ENCODE peak calls at places on chromosome 19, in seven cellular contexts. I, G, K, R, C, J and D are unnamed samples. For H3K4me1 and H3K36me3, the result is how much of the 10 kb centered on the place peaks cover.

GRCh38 chr19:8491574-8491973 is 10.9 kb downstream of the PRAM1 start:
- DNase-seq in J (no peak), I (no peak), G (no peak), K (no peak), R (no peak), C (no peak), D (no peak)

GRCh38 chr19:55519461-55520311 is 17.2 kb downstream of the SBK2 start:
- DNase-seq in G (no peak), K (peak), C (no peak), J (no peak), I (no peak), R (no peak), D (no peak)

GRCh38 chr19:9917322-9917721 is 19.0 kb downstream of the OLFM2 start:
- DNase-seq in C (no peak), I (peak), J (no peak), R (peak), K (peak), G (no peak), D (no peak)

GRCh38 chr19:12841094-12841493 is 2.8 kb downstream of the MAST1 start:
- DNase-seq in J (no peak), G (no peak), R (no peak), K (no peak), I (no peak), C (no peak), D (no peak)

GRCh38 chr19:30423481-30423880 is 51.3 kb downstream of the ZNF536 start:
- DNase-seq in C (no peak), J (no peak), R (no peak), I (no peak), G (no peak), K (no peak), D (no peak)

GRCh38 chr19:32830231-32831014 is 39.1 kb downstream of the SLC7A9 start:
- DNase-seq in R (no peak), C (no peak), J (no peak), G (no peak), I (no peak), K (no peak), D (no peak)

GRCh38 chr19:43563816-43564215 is 11.5 kb downstream of the XRCC1 start:
- DNase-seq in G (no peak), C (no peak), R (no peak), I (no peak), K (no peak), J (no peak), D (no peak)

GRCh38 chr19:44176590-44176989 is 11.7 kb downstream of the ZNF226 start:
- DNase-seq in K (no peak), G (no peak), C (no peak), J (no peak), I (no peak), R (no peak), D (no peak)

GRCh38 chr19:43624933-43625332 is 5.5 kb upstream of the ZNF428 start:
- DNase-seq in J (no peak), I (peak), K (peak), C (no peak), G (peak), R (peak), D (peak)

GRCh38 chr19:4583961-4584669 is 24.6 kb upstream of the SEMA6B start:
- DNase-seq in I (peak), R (peak), J (no peak), C (no peak), K (no peak), G (no peak), D (no peak)

GRCh38 chr19:9847087-9847671 is 12.1 kb downstream of the PIN1 start:
- DNase-seq in G (peak), R (peak), K (no peak), C (peak), I (peak), J (peak), D (no peak)

GRCh38 chr19:56969726-56970125 is 129.2 kb upstream of the PEG3 start:
- DNase-seq in G (no peak), R (no peak), K (no peak), J (no peak), I (no peak), C (peak), D (no peak)

GRCh38 chr19:40549007-40549708 is 27.5 kb upstream of the SHKBP1 start:
- DNase-seq in G (peak), C (peak), J (no peak), R (peak), I (peak), K (peak), D (peak)

GRCh38 chr19:32208060-32208459 is 137.3 kb upstream of the ZNF507 start:
- DNase-seq in I (no peak), G (no peak), C (no peak), K (no peak), R (no peak), J (no peak), D (no peak)

GRCh38 chr19:29662604-29663404 is 2.5 kb upstream of the PLEKHF1 start:
- DNase-seq in C (peak), R (peak), G (no peak), K (peak), J (peak), I (no peak), D (peak)

GRCh38 chr19:47494729-47495128 is 10.7 kb upstream of the KPTN start:
- DNase-seq in G (no peak), C (no peak), J (no peak), K (no peak), R (peak), I (no peak), D (peak)

GRCh38 chr19:46967578-46968018 is 52.0 kb upstream of the NPAS1 start:
- DNase-seq in I (peak), J (no peak), R (peak), C (peak), K (peak), G (peak), D (peak)

GRCh38 chr19:47049307-47049700 is 880 bp upstream of the TMEM160 start:
- DNase-seq in R (no peak), K (no peak), G (no peak), J (no peak), C (no peak), I (no peak), D (no peak)

GRCh38 chr19:29664753-29665214 is 477 bp upstream of the PLEKHF1 start:
- DNase-seq in K (no peak), J (no peak), I (no peak), C (no peak), R (no peak), G (no peak), D (no peak)

GRCh38 chr19:19385900-19386339 is 19.6 kb upstream of the GATAD2A start:
- DNase-seq in K (no peak), C (no peak), R (no peak), I (peak), G (peak), J (no peak), D (no peak)

GRCh38 chr19:42135836-42136235 is 3.6 kb upstream of the POU2F2 start:
- DNase-seq in J (no peak), I (no peak), R (no peak), C (no peak), G (no peak), K (no peak), D (no peak)

GRCh38 chr19:40224342-40225148 is 1.9 kb downstream of the CCNP start:
- DNase-seq in I (no peak), J (no peak), C (no peak), R (no peak), G (no peak), K (peak), D (peak)

DNA sequence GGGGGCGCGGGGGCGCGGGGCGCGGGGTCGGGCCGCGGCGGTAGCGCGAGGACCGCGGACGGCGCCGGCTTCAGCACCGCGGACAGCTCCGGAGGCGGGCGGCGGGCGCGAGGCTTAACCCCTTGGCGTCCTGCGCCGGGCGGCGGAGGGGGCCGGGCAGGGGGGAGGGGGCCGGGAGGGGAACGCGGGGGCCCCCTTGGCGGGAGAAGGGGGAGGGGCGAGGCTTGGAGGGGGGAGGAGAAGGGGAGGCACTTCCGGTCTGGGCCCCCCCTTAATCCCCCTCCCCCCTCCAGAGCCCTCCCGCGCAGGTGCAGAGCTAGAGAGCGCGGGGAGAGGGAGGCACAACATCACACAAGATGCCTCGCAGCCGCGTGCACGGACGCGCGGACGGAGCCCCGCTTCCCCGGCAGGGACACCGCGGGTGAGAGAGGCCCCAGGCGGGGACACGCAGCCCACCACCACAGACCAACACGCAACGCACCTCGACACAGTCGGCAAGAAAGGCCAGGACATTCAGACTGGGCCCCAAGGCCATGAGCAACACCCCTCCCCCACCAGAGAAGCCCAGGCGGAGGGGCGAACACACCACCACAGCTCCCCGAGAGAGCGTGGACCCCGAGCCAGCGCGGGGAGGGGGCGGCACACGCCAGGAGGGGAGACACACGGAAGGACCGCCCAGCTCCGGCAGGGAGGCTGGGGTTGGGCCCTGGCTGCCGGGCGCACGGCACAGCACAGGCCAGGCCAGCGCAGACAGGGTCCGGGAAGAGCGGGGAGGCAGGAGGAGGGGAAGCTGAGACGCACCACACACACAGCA is 24.1 kb downstream of the SHANK1 start:
- DNase-seq in R (no peak), G (peak), I (no peak), K (no peak), C (no peak), J (no peak), D (no peak)
- H3K4me3 ChIP-seq in R (no peak), G (no peak), I (no peak), K (no peak), C (no peak), J (no peak), D (no peak)

GRCh38 chr19:53082929-53083328 is 20.3 kb downstream of the ZNF160 start:
- DNase-seq in I (no peak), C (no peak), J (no peak), K (no peak), R (no peak), G (no peak), D (no peak)
- H3K4me1 ChIP-seq in I (under half), C (under half), J (under half), K (under half), R (under half), G (under half), D (under half)

DNA sequence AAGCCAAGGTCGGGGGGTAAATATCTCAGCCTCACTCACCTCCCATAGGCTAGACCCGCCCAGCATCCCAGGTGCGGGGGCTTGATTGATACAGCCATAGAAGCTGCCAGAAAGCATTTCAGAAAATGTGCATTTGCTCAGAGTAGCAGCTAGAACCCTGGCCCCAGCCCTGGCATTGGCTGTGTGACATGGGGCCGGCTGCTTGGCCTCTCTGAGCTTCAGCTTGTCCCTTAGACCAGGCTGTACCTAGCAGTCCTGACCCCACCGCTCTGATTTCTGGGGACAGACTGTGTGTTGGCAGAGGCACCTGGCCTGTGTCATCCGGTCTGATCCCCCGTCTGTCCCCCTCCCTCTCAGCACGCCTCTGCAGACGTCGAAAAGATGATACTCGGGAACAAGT is 15.4 kb downstream of the RAB8A start:
- DNase-seq in K (no peak), R (no peak), I (no peak), G (no peak), C (no peak), J (no peak), D (no peak)
- H3K36me3 ChIP-seq in K (under half), R (under half), I (half or more), G (half or more), C (under half), J (half or more), D (under half)

DNA sequence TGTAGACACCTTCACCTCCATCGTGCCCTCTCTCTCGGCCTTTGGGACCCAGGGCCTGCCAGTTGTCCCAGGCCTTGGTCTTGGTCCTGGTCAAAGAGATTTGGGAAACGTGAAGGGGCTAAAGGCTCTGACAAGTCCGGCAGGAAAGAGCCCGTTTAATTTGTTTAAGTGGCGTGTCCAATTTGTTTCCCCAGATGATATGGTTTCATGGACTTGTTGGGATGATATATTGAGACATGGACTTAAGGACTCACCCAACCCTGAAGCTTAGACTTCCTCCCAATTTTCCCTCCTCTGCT is 2.7 kb downstream of the CLEC11A start:
- DNase-seq in I (no peak), C (no peak), J (no peak), G (no peak), R (no peak), K (no peak), D (no peak)
- H3K4me3 ChIP-seq in I (no peak), C (peak), J (peak), G (peak), R (no peak), K (no peak), D (no peak)

GRCh38 chr19:38663957-38664502 is 16.6 kb downstream of the ACTN4 start:
- DNase-seq in I (no peak), K (no peak), J (no peak), C (peak), G (no peak), R (no peak), D (no peak)
- H3K4me1 ChIP-seq in I (half or more), K (half or more), J (half or more), C (under half), G (half or more), R (half or more), D (half or more)

GRCh38 chr19:15426485-15427349 is 7.9 kb upstream of the AKAP8L start:
- DNase-seq in C (no peak), I (no peak), R (no peak), J (no peak), G (no peak), K (no peak), D (no peak)
- H3K36me3 ChIP-seq in C (under half), I (under half), R (under half), J (half or more), G (under half), K (under half), D (under half)

GRCh38 chr19:34664870-34665269 is 12.1 kb downstream of the SCGB2B2 start:
- DNase-seq in G (no peak), C (no peak), I (no peak), R (no peak), K (no peak), J (no peak), D (no peak)

GRCh38 chr19:34666200-34666957 is 10.6 kb downstream of the SCGB2B2 start:
- DNase-seq in C (no peak), J (no peak), R (no peak), G (no peak), I (no peak), K (no peak), D (no peak)

GRCh38 chr19:34666958-34667265 is 10.0 kb downstream of the SCGB2B2 start:
- DNase-seq in K (no peak), R (no peak), G (no peak), C (no peak), I (no peak), J (no peak), D (no peak)

GRCh38 chr19:34669305-34669704 is 7.7 kb downstream of the SCGB2B2 start:
- DNase-seq in R (no peak), J (no peak), K (no peak), C (no peak), I (no peak), G (no peak), D (no peak)

GRCh38 chr19:34667349-34668076 is 9.4 kb downstream of the SCGB2B2 start:
- DNase-seq in G (no peak), R (no peak), I (peak), J (no peak), C (no peak), K (peak), D (no peak)
- H3K4me3 ChIP-seq in G (peak), R (peak), I (no peak), J (peak), C (peak), K (peak), D (no peak)

GRCh38 chr19:45336696-45337251 is 3.8 kb upstream of the KLC3 start:
- DNase-seq in R (no peak), G (no peak), J (no peak), I (no peak), K (no peak), C (no peak), D (no peak)
- H3K4me1 ChIP-seq in R (under half), G (under half), J (under half), I (under half), K (under half), C (under half), D (under half)

GRCh38 chr19:2244122-2244411 is 5.1 kb upstream of the AMH start:
- DNase-seq in J (no peak), I (no peak), G (no peak), C (no peak), R (no peak), K (no peak), D (no peak)
- H3K36me3 ChIP-seq in J (half or more), I (half or more), G (under half), C (under half), R (under half), K (under half), D (under half)